ENCODE peak calls at places on chromosomes 13 and 19, in seven cellular contexts. U is SJSA1, Z is cardiac muscle cell, R is WERI-Rb-1, K is kidney epithelial cell, C is MM.1S, Y is NT2/D1. D is an unnamed sample.

GRCh38 chr19:12946092-12946845 is 607 bp downstream of the RAD23A start:
- DNase-seq in Y (peak; percentile 77), C (peak; percentile 66), U (peak; percentile 59), Z (peak; percentile 91), K (no peak), R (peak; percentile 54), D (no peak)

GRCh38 chr13:98565726-98566577 is 11.0 kb downstream of the STK24 start:
- DNase-seq in K (no peak), Z (no peak), C (no peak), U (peak; percentile 43), R (peak; percentile 9), Y (no peak), D (no peak)

GRCh38 chr13:26872444-26873173 is 112.0 kb upstream of the GPR12 start:
- DNase-seq in U (peak; percentile 2), Y (peak; percentile 44), K (no peak), C (peak; percentile 28), Z (peak; percentile 81), R (peak; percentile 91), D (peak; percentile 66)

GRCh38 chr19:41696402-41697197 is 8.5 kb upstream of the CEACAM7 start:
- DNase-seq in Y (no peak), K (no peak), R (no peak), C (no peak), Z (no peak), U (no peak), D (no peak)

GRCh38 chr13:35791191-35791902 is 314.9 kb upstream of the MAB21L1 start:
- DNase-seq in U (peak; percentile 27), Z (no peak), R (no peak), K (no peak), C (no peak), Y (no peak), D (no peak)

GRCh38 chr19:46351241-46352041 is 4.6 kb downstream of the PPP5C start:
- DNase-seq in R (no peak), Z (no peak), K (no peak), C (no peak), Y (no peak), U (peak; percentile 85), D (no peak)

GRCh38 chr19:45681391-45682015 is 10.2 kb downstream of the SNRPD2 start:
- DNase-seq in Z (peak; percentile 77), C (peak; percentile 86), Y (peak; percentile 47), R (peak; percentile 84), K (peak; percentile 37), U (peak; percentile 81), D (no peak)

GRCh38 chr13:47146136-47146535 is 249.3 kb upstream of the HTR2A start:
- DNase-seq in Y (no peak), Z (no peak), K (no peak), U (no peak), R (no peak), C (no peak), D (no peak)

GRCh38 chr19:33683881-33684549 is 62.3 kb downstream of the CHST8 start:
- DNase-seq in K (peak; percentile 7), Z (peak; percentile 92), R (no peak), U (no peak), C (no peak), Y (peak; percentile 5), D (peak; percentile 55)

GRCh38 chr13:87295636-87296035 is 375.5 kb upstream of the SLITRK5 start:
- DNase-seq in K (no peak), Y (no peak), C (peak; percentile 12), R (no peak), U (no peak), Z (no peak), D (no peak)

GRCh38 chr19:42120276-42121010 is 11.8 kb downstream of the POU2F2 start:
- DNase-seq in U (no peak), R (peak; percentile 80), Z (no peak), K (no peak), Y (no peak), C (no peak), D (no peak)

GRCh38 chr13:27599845-27600553 is 20.3 kb downstream of the LNX2 start:
- DNase-seq in K (peak; percentile 56), Z (peak; percentile 47), U (peak; percentile 53), C (no peak), Y (no peak), R (no peak), D (no peak)

GRCh38 chr19:40413291-40413994 is at the start of gene PRX:
- DNase-seq in R (peak; percentile 77), K (no peak), C (no peak), Y (no peak), Z (peak; percentile 40), U (no peak), D (no peak)

GRCh38 chr19:11105014-11105636 is 15.9 kb downstream of the LDLR start:
- DNase-seq in R (no peak), Z (no peak), Y (no peak), U (no peak), K (no peak), C (no peak), D (no peak)

GRCh38 chr19:33490041-33490451 is 31.5 kb downstream of the PEPD start:
- DNase-seq in C (no peak), Z (no peak), K (no peak), U (no peak), Y (no peak), R (no peak), D (no peak)

GRCh38 chr13:43574601-43575000 is 212.2 kb downstream of the ENOX1 start:
- DNase-seq in C (no peak), K (no peak), U (no peak), Y (no peak), Z (no peak), R (no peak), D (no peak)

GRCh38 chr13:43569688-43570087 is 217.1 kb downstream of the ENOX1 start:
- DNase-seq in Z (no peak), Y (no peak), K (no peak), C (no peak), R (no peak), U (no peak), D (no peak)

GRCh38 chr13:43573787-43574562 is 212.8 kb downstream of the ENOX1 start:
- DNase-seq in U (no peak), Z (no peak), Y (no peak), K (no peak), C (no peak), R (no peak), D (no peak)

GRCh38 chr13:43572601-43573360 is 214.0 kb downstream of the ENOX1 start:
- DNase-seq in C (no peak), Y (no peak), Z (no peak), K (no peak), R (no peak), U (peak; percentile 33), D (no peak)

DNA sequence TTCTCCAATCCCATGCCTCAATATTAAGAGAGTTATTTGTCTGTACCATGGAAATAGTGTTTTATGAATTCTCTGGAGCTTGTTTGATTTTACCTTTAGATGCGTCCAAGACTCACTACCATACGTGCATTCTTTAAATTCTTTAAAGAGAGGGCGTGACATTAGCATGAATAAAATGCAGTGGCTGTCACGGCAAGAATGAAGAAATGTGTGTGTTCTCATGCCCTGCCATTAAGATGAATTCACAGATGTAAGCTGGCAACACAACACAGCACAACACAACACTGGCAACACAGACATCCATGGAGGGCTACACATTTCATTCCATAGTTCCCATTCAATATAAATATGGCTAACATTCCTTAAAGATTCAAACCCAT is 213.4 kb downstream of the ENOX1 start:
- DNase-seq in Y (no peak), Z (no peak), U (peak; percentile 54), C (no peak), R (no peak), K (peak; percentile 16), D (no peak)
- H3K36me3 ChIP-seq in Y (no peaks in the 10 kb centered on the region), Z (no peaks in the 10 kb centered on the region), U (no peaks in the 10 kb centered on the region), C (no peaks in the 10 kb centered on the region), R (no peaks in the 10 kb centered on the region), K (no peaks in the 10 kb centered on the region), D (no peaks in the 10 kb centered on the region)

GRCh38 chr13:77016241-77016812 is 10.6 kb downstream of the FBXL3 start:
- DNase-seq in C (no peak), Y (no peak), Z (no peak), U (no peak), K (no peak), R (no peak), D (no peak)

GRCh38 chr13:77016888-77017623 is 9.9 kb downstream of the FBXL3 start:
- DNase-seq in Z (no peak), C (no peak), Y (no peak), K (no peak), U (no peak), R (no peak), D (no peak)

GRCh38 chr13:77013853-77014542 is 13.0 kb downstream of the FBXL3 start:
- DNase-seq in K (no peak), C (no peak), U (no peak), Z (no peak), R (no peak), Y (no peak), D (no peak)

GRCh38 chr13:77019756-77020155 is 7.2 kb downstream of the FBXL3 start:
- DNase-seq in C (no peak), R (no peak), U (no peak), Y (no peak), K (no peak), Z (no peak), D (no peak)

DNA sequence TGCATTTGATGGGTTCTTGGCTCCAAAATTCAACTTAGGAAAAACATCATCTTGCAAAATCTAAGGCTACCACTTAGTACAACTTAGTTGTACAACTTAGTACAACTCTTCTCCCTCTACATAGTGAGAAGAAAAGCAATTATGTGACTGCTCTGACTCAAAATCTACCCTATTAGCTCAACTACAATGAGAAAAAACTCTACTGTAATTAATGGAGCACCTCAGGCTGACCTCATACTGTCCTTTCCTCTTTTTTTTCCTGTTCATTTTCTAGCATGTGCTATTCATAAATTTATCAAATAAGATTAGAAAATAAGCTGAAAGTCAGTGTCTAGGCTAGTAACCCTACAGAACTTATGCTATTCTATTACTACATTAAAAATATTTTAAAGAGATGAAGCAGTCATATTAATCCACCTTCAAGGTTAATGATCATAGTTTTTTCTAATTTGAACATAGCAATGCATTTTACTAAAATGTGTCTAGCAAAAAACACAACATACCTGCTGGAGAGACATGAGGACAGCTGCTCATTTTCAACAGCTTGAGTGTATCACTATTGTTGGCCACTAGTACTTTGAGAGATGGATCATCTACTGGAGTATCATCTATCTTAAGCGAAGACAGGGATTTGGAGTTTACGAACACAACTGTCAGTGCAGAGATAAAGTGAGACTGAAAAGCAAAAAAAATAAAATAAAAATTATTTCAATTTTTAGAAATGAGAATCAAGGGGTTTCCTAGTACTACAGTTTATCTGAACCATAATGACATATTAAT is 11.9 kb downstream of the FBXL3 start:
- DNase-seq in R (no peak), U (no peak), K (no peak), Y (no peak), C (no peak), Z (no peak), D (no peak)
- H3K36me3 ChIP-seq in R (peaks cover 32% of the 10 kb centered on the region), U (peaks cover 84% of the 10 kb centered on the region), K (no peaks in the 10 kb centered on the region), Y (peaks cover 83% of the 10 kb centered on the region), C (peaks cover 31% of the 10 kb centered on the region), Z (peaks cover 43% of the 10 kb centered on the region), D (no peaks in the 10 kb centered on the region)

DNA sequence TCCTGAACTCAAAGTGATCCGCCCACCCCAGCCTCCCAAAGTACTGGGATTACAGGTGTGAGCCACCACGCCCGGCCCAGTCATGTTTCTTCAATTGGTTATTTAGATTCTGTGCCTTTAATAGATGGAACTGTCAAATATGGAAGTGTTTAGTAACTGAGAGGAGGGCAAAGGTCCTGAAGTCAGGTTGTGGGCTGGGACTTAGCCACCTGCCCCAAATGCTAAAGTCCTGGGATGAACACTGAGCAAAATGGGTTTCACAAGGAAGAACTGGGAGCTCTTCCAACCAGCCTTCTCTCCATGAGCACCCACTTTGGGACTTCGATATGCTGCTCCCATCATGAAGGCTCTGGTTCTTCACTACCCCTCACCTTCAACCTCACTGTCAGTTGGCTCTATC is 21.7 kb downstream of the AKAP8 start:
- DNase-seq in C (no peak), K (no peak), U (no peak), Y (no peak), R (no peak), Z (no peak), D (no peak)
- H3K36me3 ChIP-seq in C (peaks cover 11% of the 10 kb centered on the region), K (peaks cover 15% of the 10 kb centered on the region), U (peaks cover 89% of the 10 kb centered on the region), Y (peaks cover 80% of the 10 kb centered on the region), R (peaks cover 73% of the 10 kb centered on the region), Z (peaks cover 37% of the 10 kb centered on the region), D (peaks cover 43% of the 10 kb centered on the region)

GRCh38 chr19:16191216-16191908 is 6.2 kb downstream of the FAM32A start:
- DNase-seq in Y (no peak), C (no peak), K (no peak), Z (no peak), R (no peak), U (no peak), D (no peak)
- H3K36me3 ChIP-seq in Y (peaks cover 52% of the 10 kb centered on the region), C (peaks cover 5% of the 10 kb centered on the region), K (peaks cover 2% of the 10 kb centered on the region), Z (peaks cover 28% of the 10 kb centered on the region), R (peaks cover 45% of the 10 kb centered on the region), U (peaks cover 52% of the 10 kb centered on the region), D (peaks cover 21% of the 10 kb centered on the region)

D was measured in iPS DF 6.9.